ENCODE peak calls at places on chromosomes 2 and 18, in ten cellular contexts. P is A549, D is transverse colon, F is tibial nerve, Z is stomach, U is SK-N-SH, L is suprapubic skin, C is K562, A is H1, Q is ovary. R is an unnamed sample.
A peak's percentile ranks its signal among the peaks of the same experiment; 100 is the strongest.

GRCh38 chr2:208793434-208793833 is 386.8 kb downstream of the PTH2R start:
- DNase-seq in C (no peak), Z (no peak), F (no peak), D (no peak), U (no peak), L (no peak), Q (no peak), P (no peak), A (no peak), R (no peak)

GRCh38 chr2:231456295-231457004 is 7.8 kb downstream of the NCL start:
- DNase-seq in A (no peak), D (no peak), Q (no peak), Z (no peak), F (no peak), P (no peak), L (no peak), C (no peak), U (no peak), R (no peak)

GRCh38 chr2:30366199-30366691 is 80.8 kb upstream of the LCLAT1 start:
- DNase-seq in C (no peak), P (no peak), U (no peak), Z (no peak), Q (no peak), F (no peak), D (no peak), A (no peak), L (no peak), R (no peak)

GRCh38 chr2:207395535-207396251 is 134.1 kb upstream of the CREB1 start:
- DNase-seq in L (no peak), Z (no peak), D (no peak), C (no peak), P (peak; percentile 13), U (no peak), Q (no peak), A (no peak), F (no peak), R (no peak)

GRCh38 chr2:206230060-206230890 is 44.2 kb upstream of the ZDBF2 start:
- DNase-seq in D (no peak), L (no peak), C (no peak), F (no peak), Z (no peak), Q (no peak), P (no peak), U (peak; percentile 38), A (no peak), R (no peak)

GRCh38 chr2:235605306-235605998 is 111.6 kb downstream of the AGAP1 start:
- DNase-seq in L (peak; percentile 91), Q (peak; percentile 89), F (peak; percentile 73), C (peak; percentile 20), U (peak; percentile 89), D (peak; percentile 54), A (no peak), Z (peak; percentile 50), P (peak; percentile 34), R (peak; percentile 94)

GRCh38 chr2:173238385-173238784 is 116.3 kb upstream of the CDCA7 start:
- DNase-seq in A (no peak), U (no peak), Z (peak; percentile 46), L (no peak), D (no peak), F (no peak), P (no peak), Q (no peak), C (no peak), R (no peak)

GRCh38 chr2:113126845-113127645 is at the start of gene IL1RN:
- DNase-seq in F (peak; percentile 42), D (no peak), U (no peak), P (no peak), Z (no peak), A (no peak), C (no peak), L (no peak), Q (no peak), R (no peak)

GRCh38 chr18:23563377-23564043 is 22.8 kb downstream of the NPC1 start:
- DNase-seq in Z (no peak), D (no peak), Q (no peak), F (no peak), A (no peak), C (no peak), U (no peak), L (no peak), P (no peak), R (no peak)

GRCh38 chr18:62881509-62882016 is 166.2 kb downstream of the PHLPP1 start:
- DNase-seq in A (no peak), C (no peak), F (peak; percentile 50), U (no peak), D (no peak), P (peak; percentile 76), L (no peak), Z (no peak), Q (no peak), R (no peak)

GRCh38 chr2:9484533-9484932 is 10.2 kb downstream of the IAH1 start:
- DNase-seq in D (no peak), Q (no peak), A (no peak), F (no peak), C (no peak), U (no peak), P (no peak), L (no peak), Z (no peak), R (no peak)
- TF ChIP-seq EP300 in D (no peak), Q (no peak), A (no peak), F (no peak), C (no peak), U (no peak), P (no peak), L (no peak), Z (no peak), R (no peak)

GRCh38 chr2:236665130-236665529 is 95.5 kb downstream of the ACKR3 start:
- DNase-seq in P (peak; percentile 16), Q (no peak), Z (no peak), C (no peak), F (no peak), D (no peak), A (no peak), U (no peak), L (peak; percentile 14), R (no peak)

GRCh38 chr2:236662231-236663160 is 92.9 kb downstream of the ACKR3 start:
- DNase-seq in Z (no peak), Q (no peak), L (peak; percentile 55), A (no peak), C (no peak), U (no peak), D (no peak), F (no peak), P (no peak), R (no peak)

GRCh38 chr2:236664131-236664530 is 94.5 kb downstream of the ACKR3 start:
- DNase-seq in Q (no peak), P (no peak), U (no peak), L (peak; percentile 52), Z (no peak), C (no peak), A (no peak), F (no peak), D (no peak), R (no peak)

GRCh38 chr2:236663267-236663666 is 93.6 kb downstream of the ACKR3 start:
- DNase-seq in Q (peak; percentile 44), Z (no peak), D (peak; percentile 52), L (peak; percentile 78), P (no peak), C (no peak), A (no peak), U (no peak), F (peak; percentile 76), R (peak; percentile 94)

GRCh38 chr2:236663671-236664101 is 94.1 kb downstream of the ACKR3 start:
- DNase-seq in A (no peak), U (no peak), Z (no peak), D (no peak), L (peak; percentile 78), C (no peak), Q (no peak), P (no peak), F (peak; percentile 65), R (peak; percentile 79)
- TF ChIP-seq EP300 in A (no peak), U (no peak), Z (no peak), D (no peak), L (no peak), C (no peak), Q (no peak), P (no peak), F (no peak), R (no peak)

GRCh38 chr2:133884739-133885381 is 316.6 kb upstream of the NCKAP5 start:
- DNase-seq in Q (no peak), A (no peak), U (peak; percentile 20), L (no peak), Z (no peak), D (no peak), C (no peak), F (no peak), P (peak; percentile 7), R (no peak)
- TF ChIP-seq EP300 in Q (no peak), A (no peak), U (no peak), L (no peak), Z (no peak), D (no peak), C (no peak), F (no peak), P (no peak), R (no peak)

DNA sequence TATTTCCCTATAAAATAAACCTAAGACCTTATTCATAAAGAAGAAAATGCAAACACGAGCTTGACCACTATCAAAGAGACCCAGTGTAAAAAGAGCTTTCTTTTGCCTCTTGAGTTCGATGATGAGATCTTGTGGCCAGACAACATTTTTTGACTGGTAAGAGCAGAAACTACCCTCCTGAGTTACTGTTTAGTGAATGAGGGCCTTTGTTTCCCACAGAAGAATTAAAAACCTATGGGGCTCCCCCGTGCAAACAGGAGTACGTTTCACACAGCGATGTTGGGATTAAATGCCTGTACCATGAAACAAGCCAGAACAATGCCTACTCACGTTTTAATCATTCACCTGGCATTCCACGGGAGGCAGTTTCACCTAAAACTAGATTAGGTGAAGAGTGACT is 36.0 kb downstream of the MYCN start:
- DNase-seq in D (no peak), P (no peak), Z (no peak), Q (no peak), A (no peak), L (no peak), U (no peak), F (no peak), C (no peak), R (no peak)
- TF ChIP-seq EP300 in D (no peak), P (no peak), Z (no peak), Q (no peak), A (no peak), L (no peak), U (no peak), F (no peak), C (no peak), R (no peak)

R was measured in sigmoid colon.